ENCODE peak calls at places on chromosomes 11 and 22, in eight cellular contexts. L, H, T, W, M, N, F and U are unnamed samples.

GRCh38 chr11:48020092-48020755 is 39.9 kb downstream of the PTPRJ start:
- DNase-seq in M (no peak), N (peak; percentile 54), L (no peak), W (no peak), H (no peak), F (no peak), T (no peak), U (no peak)

GRCh38 chr22:35970601-35971417 is 57.8 kb downstream of the RBFOX2 start:
- DNase-seq in L (no peak), N (no peak), F (no peak), T (no peak), H (no peak), M (no peak), W (peak; percentile 43), U (no peak)

GRCh38 chr22:46693634-46694422 is 44.2 kb downstream of the CERK start:
- DNase-seq in L (no peak), F (no peak), W (no peak), N (no peak), M (no peak), T (no peak), H (no peak), U (no peak)

GRCh38 chr11:67268036-67268683 is 1.9 kb downstream of the GRK2 start:
- DNase-seq in L (no peak), H (no peak), T (no peak), W (no peak), M (no peak), F (no peak), N (peak; percentile 59), U (no peak)

GRCh38 chr22:17199131-17199731 is 20.0 kb downstream of the ADA2 start:
- DNase-seq in H (no peak), F (peak; percentile 62), N (no peak), L (peak; percentile 87), T (no peak), W (peak; percentile 26), M (no peak), U (no peak)

GRCh38 chr11:72890881-72891280 is 76.7 kb downstream of the ATG16L2 start:
- DNase-seq in L (no peak), H (no peak), W (no peak), N (no peak), T (no peak), M (no peak), F (no peak), U (no peak)

GRCh38 chr11:8728566-8728965 is 46.0 kb downstream of the RPL27A start:
- DNase-seq in T (no peak), N (peak; percentile 56), M (peak; percentile 74), H (no peak), W (peak; percentile 71), L (peak; percentile 51), F (no peak), U (no peak)

GRCh38 chr11:1206391-1207271 is 16.2 kb upstream of the MUC5B start:
- DNase-seq in F (peak; percentile 3), L (no peak), N (no peak), M (no peak), W (no peak), H (no peak), T (no peak), U (no peak)

GRCh38 chr11:71396548-71397123 is 51.6 kb downstream of the DHCR7 start:
- DNase-seq in T (no peak), H (no peak), W (no peak), L (no peak), F (no peak), N (no peak), M (peak; percentile 59), U (no peak)

GRCh38 chr11:16365456-16366355 is 9.4 kb upstream of the SOX6 start:
- DNase-seq in L (no peak), T (no peak), M (no peak), H (no peak), N (no peak), W (no peak), F (no peak), U (no peak)

GRCh38 chr11:44275961-44276550 is 33.9 kb downstream of the ALX4 start:
- DNase-seq in H (no peak), T (no peak), L (no peak), W (no peak), M (no peak), N (no peak), F (no peak), U (no peak)

GRCh38 chr11:123429851-123430735 is at the start of gene GRAMD1B:
- DNase-seq in F (peak; percentile 85), H (peak; percentile 63), M (peak; percentile 38), N (no peak), L (peak; percentile 37), T (peak; percentile 17), W (peak; percentile 55), U (peak; percentile 60)

GRCh38 chr22:33601062-33601461 is 319.2 kb downstream of the LARGE1 start:
- DNase-seq in H (no peak), F (no peak), N (no peak), T (no peak), M (no peak), W (no peak), L (no peak), U (no peak)

GRCh38 chr11:122668562-122669090 is 13.1 kb downstream of the UBASH3B start:
- DNase-seq in T (no peak), F (no peak), L (peak; percentile 86), H (no peak), N (no peak), M (peak; percentile 71), W (peak; percentile 94), U (no peak)

GRCh38 chr22:36828815-36829214 is 12.0 kb upstream of the PVALB start:
- DNase-seq in M (no peak), W (no peak), T (no peak), N (peak; percentile 13), F (no peak), L (no peak), H (no peak), U (no peak)

GRCh38 chr11:47408598-47409439 is 429 bp downstream of the SLC39A13 start:
- DNase-seq in H (no peak), N (no peak), T (peak; percentile 85), M (peak; percentile 81), W (peak; percentile 81), F (no peak), L (peak; percentile 86), U (peak; percentile 47)

GRCh38 chr11:45458269-45458668 is 172.1 kb upstream of the SYT13 start:
- DNase-seq in H (no peak), W (no peak), N (no peak), L (no peak), F (no peak), M (no peak), T (no peak), U (no peak)

GRCh38 chr11:72122607-72123006 is 10.1 kb upstream of the ANAPC15 start:
- DNase-seq in F (no peak), L (no peak), T (no peak), M (no peak), N (peak; percentile 61), W (no peak), H (no peak), U (no peak)

GRCh38 chr22:46031965-46032851 is 55.2 kb upstream of the WNT7B start:
- DNase-seq in W (no peak), H (no peak), F (no peak), N (no peak), T (no peak), L (no peak), M (no peak), U (no peak)

GRCh38 chr11:35138949-35139881 is at the start of gene CD44:
- DNase-seq in F (peak; percentile 65), L (peak; percentile 92), T (peak; percentile 86), H (peak; percentile 81), W (peak; percentile 90), M (peak; percentile 91), N (peak; percentile 51), U (peak; percentile 65)

GRCh38 chr11:75626692-75627536 is 41.9 kb downstream of the MAP6 start:
- DNase-seq in N (no peak), M (no peak), L (peak; percentile 39), W (no peak), F (no peak), H (no peak), T (no peak), U (no peak)

GRCh38 chr11:112278803-112279202 is 18.1 kb upstream of the PLET1 start:
- DNase-seq in W (no peak), F (no peak), N (peak; percentile 58), H (no peak), T (no peak), L (no peak), M (no peak), U (no peak)

GRCh38 chr22:23256986-23257888 is 76.9 kb downstream of the BCR start:
- DNase-seq in N (no peak), H (no peak), W (peak; percentile 9), M (no peak), T (no peak), L (peak; percentile 82), F (no peak), U (no peak)

GRCh38 chr22:26890870-26891269 is 233.5 kb downstream of the MIAT start:
- DNase-seq in M (no peak), T (peak; percentile 29), L (no peak), W (no peak), F (no peak), N (no peak), H (no peak), U (no peak)

GRCh38 chr22:23012081-23012622 is 58.2 kb upstream of the GNAZ start:
- DNase-seq in T (no peak), W (no peak), M (no peak), L (no peak), N (no peak), H (no peak), F (no peak), U (no peak)

GRCh38 chr11:72069200-72069599 is 11.1 kb downstream of the NUMA1 start:
- DNase-seq in L (peak; percentile 38), M (no peak), W (peak; percentile 26), H (no peak), N (no peak), T (no peak), F (no peak), U (no peak)

GRCh38 chr22:23251445-23252093 is 71.3 kb downstream of the BCR start:
- DNase-seq in M (peak; percentile 19), N (no peak), W (no peak), T (no peak), F (no peak), L (peak; percentile 78), H (peak; percentile 9), U (no peak)

GRCh38 chr22:46534177-46534776 is 3.1 kb downstream of the CELSR1 start:
- DNase-seq in N (no peak), W (no peak), H (no peak), T (no peak), M (no peak), L (no peak), F (no peak), U (no peak)

GRCh38 chr11:691710-692590 is 3.1 kb downstream of the DEAF1 start:
- DNase-seq in T (no peak), W (no peak), L (no peak), F (no peak), M (no peak), H (no peak), N (no peak), U (no peak)

GRCh38 chr11:11400635-11401232 is 47.7 kb upstream of the CSNK2A3 start:
- DNase-seq in F (peak; percentile 65), L (peak; percentile 16), T (no peak), H (no peak), W (no peak), M (no peak), N (peak; percentile 20), U (no peak)

GRCh38 chr11:126257764-126258163 is 10.9 kb downstream of the SRPRA start:
- DNase-seq in F (no peak), M (peak; percentile 40), L (peak; percentile 44), T (no peak), N (no peak), H (no peak), W (peak; percentile 30), U (no peak)

GRCh38 chr22:36562261-36562835 is 33.4 kb upstream of the EIF3D start:
- DNase-seq in W (peak; percentile 41), T (peak; percentile 42), H (no peak), N (no peak), F (no peak), L (peak; percentile 51), M (peak; percentile 51), U (no peak)